ENCODE peak calls at places on chromosomes 4 and X, in four cellular contexts. U is OCI-LY7, B is AG09309, X is GM13976. C is an unnamed sample.

GRCh38 chr4:76090241-76090691 is 15.8 kb downstream of the ART3 start:
- DNase-seq in B (peak), X (peak), U (no peak), C (no peak)

GRCh38 chr4:147479817-147480216 is 1.1 kb upstream of the EDNRA start:
- DNase-seq in X (no peak), B (peak), U (no peak), C (no peak)

GRCh38 chr4:7398788-7399432 is 35.8 kb downstream of the PSAPL1 start:
- DNase-seq in B (no peak), X (no peak), U (no peak), C (no peak)

GRCh38 chr4:25842229-25842840 is 20.5 kb downstream of the SEL1L3 start:
- DNase-seq in U (peak), X (peak), B (no peak), C (no peak)

GRCh38 chrX:63434665-63435064 is 83.5 kb upstream of the SPIN4 start:
- DNase-seq in U (no peak), X (no peak), B (no peak), C (no peak)

GRCh38 chr4:152981842-152982241 is 45.7 kb downstream of the FHDC1 start:
- DNase-seq in U (no peak), X (no peak), B (no peak), C (no peak)

GRCh38 chr4:112036881-112037280 is 108.4 kb upstream of the FAM241A start:
- DNase-seq in B (no peak), U (no peak), X (no peak), C (no peak)

GRCh38 chrX:19593684-19594083 is 78.4 kb upstream of the MAP3K15 start:
- DNase-seq in X (no peak), U (peak), B (no peak), C (no peak)

GRCh38 chr4:176261481-176261880 is 7.5 kb downstream of the ASB5 start:
- DNase-seq in B (no peak), X (no peak), U (no peak), C (no peak)

GRCh38 chrX:34578237-34578636 is 78.8 kb downstream of the TMEM47 start:
- DNase-seq in X (no peak), B (peak), U (peak), C (no peak)
- TF ChIP-seq CTCF in X (no peak), B (peak), U (peak), C (peak)

GRCh38 chrX:152833378-152833777 is 2.5 kb downstream of the NSDHL start:
- DNase-seq in B (no peak), X (no peak), U (no peak), C (no peak)
- TF ChIP-seq CTCF in B (no peak), X (no peak), U (no peak), C (no peak)

DNA sequence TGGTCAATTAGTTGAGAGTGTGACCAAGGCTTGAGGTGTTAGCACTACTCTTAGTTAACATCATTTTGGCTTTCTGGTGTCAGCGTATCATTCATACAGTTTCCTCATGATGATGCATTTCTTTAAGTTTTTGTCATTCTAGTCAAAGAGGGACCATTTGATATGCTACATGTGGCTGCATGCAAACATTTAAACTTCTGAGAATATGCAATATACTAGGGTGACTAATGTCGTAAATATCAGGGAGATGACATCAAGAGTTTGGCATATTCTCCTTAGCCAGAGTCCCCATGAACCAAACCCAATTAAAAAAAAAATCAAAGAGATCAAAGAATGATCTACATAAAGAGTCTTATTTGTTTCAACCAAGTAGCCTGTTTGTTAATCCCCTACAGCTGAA is 537.4 kb upstream of the PCDH7 start:
- DNase-seq in X (no peak), U (no peak), B (no peak), C (no peak)
- TF ChIP-seq CTCF in X (no peak), U (no peak), B (no peak), C (no peak)

GRCh38 chrX:95330292-95330691 is 1354.3 kb upstream of the DIAPH2 start:
- DNase-seq in B (no peak), X (no peak), U (no peak), C (no peak)

DNA sequence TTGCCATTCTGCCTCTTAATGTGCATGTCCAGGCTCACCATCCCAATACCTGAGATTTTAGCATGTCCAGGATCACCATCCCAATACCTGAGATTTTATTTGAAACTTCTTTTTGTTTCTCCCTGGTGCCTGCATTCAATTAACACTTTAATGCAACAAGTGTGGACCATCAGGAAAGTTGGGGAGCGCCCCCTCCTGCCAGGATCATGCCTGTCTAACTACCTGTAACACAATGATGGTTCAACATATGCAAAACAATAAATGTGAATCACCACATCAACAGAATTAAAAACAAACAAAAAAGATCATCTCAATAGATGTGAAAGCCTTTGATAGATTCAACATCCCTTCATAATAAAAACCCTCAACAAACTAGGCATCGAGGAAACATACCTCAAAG is 1359.5 kb upstream of the DIAPH2 start:
- DNase-seq in B (no peak), X (no peak), U (no peak), C (no peak)
- TF ChIP-seq CTCF in B (no peak), X (no peak), U (no peak), C (no peak)

GRCh38 chrX:153379971-153380581 is 21.1 kb downstream of the PNMA6E start:
- DNase-seq in X (no peak), B (no peak), U (no peak), C (no peak)

GRCh38 chrX:153380691-153381090 is 20.5 kb downstream of the PNMA6E start:
- DNase-seq in B (no peak), X (no peak), U (no peak), C (no peak)

GRCh38 chrX:153382563-153383482 is 18.3 kb downstream of the PNMA6E start:
- DNase-seq in U (no peak), B (no peak), X (no peak), C (no peak)

GRCh38 chrX:153379508-153379907 is 21.6 kb downstream of the PNMA6E start:
- DNase-seq in U (no peak), X (no peak), B (no peak), C (no peak)

DNA sequence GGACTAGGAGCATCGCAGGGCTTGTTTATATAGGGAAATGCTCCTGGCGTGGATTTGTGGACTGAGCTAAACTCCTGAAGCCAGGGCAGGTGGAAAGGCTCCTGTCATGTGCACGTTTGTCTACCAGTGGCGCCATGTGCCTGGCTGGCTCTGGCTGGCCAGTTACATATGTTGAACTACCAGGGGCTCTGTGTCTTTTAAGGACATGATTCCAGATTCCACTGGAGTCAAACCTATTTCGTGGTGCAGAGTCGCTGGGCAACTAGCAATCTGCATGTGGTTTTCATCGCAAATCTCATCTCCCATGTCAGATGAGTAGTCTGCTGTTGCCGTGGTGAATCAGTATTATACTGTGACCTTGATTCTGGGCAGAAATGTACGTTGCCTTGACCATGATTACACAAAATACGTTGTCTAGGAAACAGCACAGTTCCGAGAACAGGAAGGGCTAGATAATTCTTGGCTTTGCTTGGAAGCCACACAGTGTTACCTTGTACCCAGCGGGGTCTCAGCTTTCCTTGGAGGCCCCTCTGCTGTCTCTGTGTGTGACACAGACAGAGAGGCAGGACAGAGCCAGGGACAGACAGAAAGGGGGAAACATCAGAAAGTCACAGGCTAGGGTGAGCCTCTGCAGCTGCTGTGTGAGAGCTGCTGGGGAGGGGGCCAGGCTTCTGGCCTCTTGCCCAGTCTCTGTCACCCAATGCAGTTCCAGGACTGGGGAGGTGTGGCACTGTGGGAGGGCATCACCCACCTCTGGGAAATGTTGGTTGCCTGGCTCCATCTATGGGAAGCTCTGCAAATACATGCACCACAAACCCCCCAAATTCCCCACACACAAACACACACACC is 19.2 kb downstream of the PNMA6E start:
- DNase-seq in X (no peak), B (peak), U (peak), C (no peak)
- TF ChIP-seq CTCF in X (peak), B (peak), U (peak), C (peak)

GRCh38 chr4:32133141-32133540 is 1413.0 kb downstream of the PCDH7 start:
- DNase-seq in U (no peak), B (no peak), X (no peak), C (no peak)

GRCh38 chr4:32133734-32134133 is 1413.6 kb downstream of the PCDH7 start:
- DNase-seq in U (no peak), B (no peak), X (no peak), C (no peak)

GRCh38 chr4:32135642-32136041 is 1415.5 kb downstream of the PCDH7 start:
- DNase-seq in X (no peak), U (no peak), B (peak), C (no peak)

GRCh38 chr4:32140636-32141035 is 1420.5 kb downstream of the PCDH7 start:
- DNase-seq in B (peak), X (no peak), U (no peak), C (no peak)

DNA sequence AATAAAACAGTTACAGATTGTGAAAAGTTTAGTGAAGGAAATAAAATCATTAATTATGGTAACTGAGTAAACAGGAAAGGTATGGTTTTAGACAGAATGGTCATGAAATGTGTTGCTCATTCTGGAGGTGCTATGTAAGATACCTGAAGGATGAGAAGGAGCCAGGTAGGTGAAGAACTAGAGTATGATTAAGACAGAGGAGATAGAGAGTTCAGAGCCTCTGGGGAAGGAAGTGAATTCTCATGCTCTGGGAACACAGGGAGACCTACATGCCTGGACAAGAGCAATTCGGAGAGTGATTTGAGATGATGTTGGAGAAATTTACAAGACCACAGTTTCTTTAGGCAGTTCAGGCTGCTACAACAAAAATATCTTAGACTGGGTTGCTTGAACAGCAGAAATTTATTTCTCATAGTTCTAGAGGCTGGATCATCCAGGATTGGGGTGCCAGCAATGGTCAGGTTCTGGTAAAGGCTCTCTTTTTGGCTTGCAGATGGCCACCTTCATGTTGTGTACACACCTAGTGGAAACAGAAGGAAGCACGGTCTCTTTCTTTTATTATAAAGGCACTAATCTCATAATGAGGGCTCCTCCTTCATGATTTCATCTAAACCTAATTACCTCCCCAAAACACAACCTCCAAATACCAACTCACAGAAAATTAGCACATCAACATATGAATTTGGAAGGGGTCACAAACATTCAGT is 1416.1 kb downstream of the PCDH7 start:
- DNase-seq in X (no peak), U (no peak), B (no peak), C (no peak)
- TF ChIP-seq CTCF in X (no peak), U (no peak), B (no peak), C (no peak)

GRCh38 chrX:9957743-9958142 is 9.4 kb upstream of the CLDN34 start:
- DNase-seq in B (no peak), X (no peak), U (no peak), C (no peak)
- TF ChIP-seq CTCF in B (no peak), X (no peak), U (no peak), C (no peak)

GRCh38 chr4:169045862-169046584 is 36.0 kb upstream of the CBR4 start:
- DNase-seq in U (no peak), X (no peak), B (no peak), C (no peak)
- TF ChIP-seq CTCF in U (no peak), X (no peak), B (peak), C (peak)

GRCh38 chr4:123125477-123125876 is 203.1 kb upstream of the NUDT6 start:
- DNase-seq in X (no peak), U (no peak), B (no peak), C (no peak)

GRCh38 chr4:123121241-123121907 is 199.0 kb upstream of the NUDT6 start:
- DNase-seq in X (no peak), U (no peak), B (no peak), C (no peak)

GRCh38 chr4:123127865-123128264 is 205.5 kb upstream of the NUDT6 start:
- DNase-seq in B (no peak), X (no peak), U (no peak), C (no peak)

DNA sequence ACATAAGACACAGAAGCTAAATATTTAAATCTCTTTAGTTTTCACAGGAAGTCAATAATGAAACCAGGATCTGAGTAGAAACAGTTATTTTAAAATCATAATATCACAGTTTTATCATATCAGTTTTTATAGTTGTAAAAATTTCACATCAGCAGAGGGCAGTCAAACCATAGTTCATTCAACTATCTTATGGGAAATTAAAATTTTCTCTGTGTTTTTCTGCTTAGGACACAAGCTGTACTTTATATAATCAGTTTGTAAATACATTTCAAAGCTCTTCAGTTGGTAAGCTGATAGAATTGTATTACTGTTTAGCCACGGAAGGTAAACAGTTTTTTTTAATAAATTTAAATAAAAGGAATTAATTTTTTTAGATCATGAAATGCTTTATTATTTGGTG is 204.8 kb upstream of the NUDT6 start:
- DNase-seq in U (peak), X (no peak), B (no peak), C (no peak)
- TF ChIP-seq CTCF in U (peak), X (no peak), B (no peak), C (peak)

GRCh38 chrX:135435933-135436332 is 14.2 kb downstream of the SMIM10L2A start:
- DNase-seq in B (no peak), U (no peak), X (no peak), C (no peak)

GRCh38 chrX:135436456-135436855 is 14.7 kb downstream of the SMIM10L2A start:
- DNase-seq in B (no peak), U (no peak), X (no peak), C (no peak)

GRCh38 chrX:135436966-135437866 is 15.5 kb downstream of the SMIM10L2A start:
- DNase-seq in U (no peak), X (no peak), B (no peak), C (no peak)

GRCh38 chrX:135438734-135439043 is 16.9 kb downstream of the SMIM10L2A start:
- DNase-seq in B (no peak), X (no peak), U (no peak), C (no peak)

DNA sequence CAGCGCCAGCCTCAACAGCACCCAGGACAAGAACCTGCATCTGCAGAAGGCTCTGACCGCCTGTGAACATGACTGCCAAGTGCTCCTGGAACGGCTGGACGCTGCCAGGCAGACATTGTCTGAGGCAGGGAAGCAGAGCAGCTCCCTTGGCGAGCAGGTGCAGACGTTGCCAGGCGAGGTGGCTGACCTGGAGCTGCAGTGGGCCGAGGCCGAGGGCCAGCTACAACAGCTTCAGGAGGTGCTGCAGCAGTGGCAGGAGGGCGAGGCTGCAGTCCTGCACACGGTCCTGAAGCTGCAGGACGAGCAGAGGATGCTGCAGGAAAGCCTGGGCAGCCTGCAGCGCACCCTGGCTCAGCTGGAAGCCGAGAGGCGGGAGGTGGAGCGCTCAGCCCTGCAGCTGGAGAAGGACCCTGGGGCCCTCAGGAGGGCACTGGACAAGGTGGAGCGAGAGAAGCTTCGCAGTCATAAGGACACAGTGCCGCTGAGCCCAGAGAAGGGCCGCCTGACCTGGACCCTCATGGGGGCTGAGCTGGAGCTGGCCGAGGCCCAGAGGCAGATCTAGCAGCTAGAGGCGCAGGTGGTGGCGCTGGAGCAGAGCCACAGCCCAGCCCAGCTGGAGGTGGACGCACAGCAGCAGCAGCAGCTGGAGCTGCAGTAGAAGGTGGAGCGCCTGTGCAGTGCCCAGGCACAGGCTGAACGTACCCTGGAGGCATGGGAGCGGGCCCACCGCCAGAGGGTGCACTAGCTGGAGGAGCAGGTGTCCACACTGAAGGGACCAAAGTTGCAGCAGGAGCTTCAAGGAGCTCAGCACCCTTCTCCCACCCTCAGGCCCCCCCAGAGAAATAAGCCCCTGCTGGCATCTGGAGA is 16.4 kb downstream of the SMIM10L2A start:
- DNase-seq in B (no peak), X (no peak), U (no peak), C (no peak)
- TF ChIP-seq CTCF in B (no peak), X (no peak), U (no peak), C (no peak)